ENCODE peak calls at places on chromosomes 11 and 22, in six cellular contexts. S, X, F, N, Y and P are unnamed samples. For H3K4me1, the result is how much of the 10 kb centered on the place peaks cover.

GRCh38 chr11:9565822-9566560 is 7.5 kb upstream of the WEE1 start:
- DNase-seq in S (peak), X (peak), F (no peak), N (peak), Y (no peak), P (peak)

GRCh38 chr11:60251485-60252207 is 8.7 kb upstream of the MS4A4E start:
- DNase-seq in S (no peak), X (peak), F (no peak), N (peak), Y (no peak), P (peak)

GRCh38 chr11:5021996-5022395 is 24.3 kb upstream of the OR52J3 start:
- DNase-seq in S (no peak), X (peak), F (no peak), N (no peak), Y (no peak), P (no peak)

GRCh38 chr11:47234669-47235075 is 13.9 kb downstream of the ACP2 start:
- DNase-seq in S (peak), X (peak), F (peak), N (no peak), Y (peak), P (no peak)

GRCh38 chr11:18310800-18311340 is 11.1 kb downstream of the HPS5 start:
- DNase-seq in S (no peak), X (no peak), F (no peak), N (no peak), Y (no peak), P (no peak)

GRCh38 chr11:132028380-132029240 is 658.2 kb downstream of the NTM start:
- DNase-seq in S (no peak), X (peak), F (peak), N (peak), Y (no peak), P (peak)

GRCh38 chr11:733072-733471 is 14.2 kb upstream of the TALDO1 start:
- DNase-seq in S (no peak), X (no peak), F (no peak), N (no peak), Y (no peak), P (no peak)

GRCh38 chr11:8720376-8720775 is 37.8 kb downstream of the RPL27A start:
- DNase-seq in S (no peak), X (no peak), F (no peak), N (no peak), Y (no peak), P (no peak)

GRCh38 chr22:46042786-46043185 is 65.8 kb upstream of the WNT7B start:
- DNase-seq in S (no peak), X (no peak), F (no peak), N (no peak), Y (no peak), P (no peak)

GRCh38 chr11:124762077-124762623 is at the start of gene ESAM:
- DNase-seq in S (peak), X (peak), F (no peak), N (peak), Y (peak), P (no peak)

GRCh38 chr22:22770280-22770871 is 117.2 kb upstream of the IGLL5 start:
- DNase-seq in S (peak), X (peak), F (peak), N (peak), Y (peak), P (peak)

GRCh38 chr11:105732611-105733010 is 122.7 kb downstream of the GRIA4 start:
- DNase-seq in S (no peak), X (no peak), F (no peak), N (no peak), Y (no peak), P (no peak)

GRCh38 chr11:35614949-35615569 is 3.2 kb upstream of the FJX1 start:
- DNase-seq in S (no peak), X (no peak), F (no peak), N (no peak), Y (no peak), P (no peak)

GRCh38 chr11:68942751-68943271 is 38.0 kb downstream of the MRGPRD start:
- DNase-seq in S (no peak), X (no peak), F (no peak), N (peak), Y (no peak), P (no peak)

GRCh38 chr11:28964811-28965210 is 856.6 kb downstream of the METTL15 start:
- DNase-seq in S (no peak), X (no peak), F (no peak), N (no peak), Y (no peak), P (no peak)

GRCh38 chr11:121648306-121648705 is 195.5 kb upstream of the SORL1-AS1 start:
- DNase-seq in S (no peak), X (no peak), F (no peak), N (no peak), Y (no peak), P (no peak)

GRCh38 chr11:99277281-99277680 is 256.5 kb downstream of the CNTN5 start:
- DNase-seq in S (no peak), X (no peak), F (no peak), N (no peak), Y (no peak), P (no peak)

GRCh38 chr11:12288212-12288933 is 89.0 kb upstream of the PARVA start:
- DNase-seq in S (peak), X (peak), F (peak), N (peak), Y (peak), P (peak)

GRCh38 chr22:43826142-43827093 is 14.3 kb upstream of the EFCAB6 start:
- DNase-seq in S (no peak), X (no peak), F (no peak), N (peak), Y (no peak), P (peak)

GRCh38 chr22:17783317-17783716 is 9.0 kb upstream of the BID start:
- DNase-seq in S (no peak), X (no peak), F (no peak), N (no peak), Y (no peak), P (no peak)

GRCh38 chr11:9265211-9266131 is at the start of gene DENND5A:
- DNase-seq in S (peak), X (peak), F (peak), N (peak), Y (peak), P (peak)

GRCh38 chr11:73506038-73506437 is 91.9 kb downstream of the FAM168A start:
- DNase-seq in S (no peak), X (no peak), F (peak), N (no peak), Y (no peak), P (no peak)

GRCh38 chr11:17459211-17459610 is 17.4 kb downstream of the ABCC8 start:
- DNase-seq in S (no peak), X (no peak), F (no peak), N (no peak), Y (no peak), P (no peak)

GRCh38 chr22:20783844-20784723 is 10.2 kb downstream of the SERPIND1 start:
- DNase-seq in S (no peak), X (peak), F (peak), N (peak), Y (peak), P (peak)

GRCh38 chr11:57321996-57322880 is 2.5 kb downstream of the TNKS1BP1 start:
- DNase-seq in S (peak), X (peak), F (no peak), N (peak), Y (no peak), P (peak)

GRCh38 chr22:27242111-27242436 is 559.5 kb downstream of the MN1 start:
- DNase-seq in S (no peak), X (no peak), F (no peak), N (no peak), Y (no peak), P (no peak)

GRCh38 chr11:134973801-134974200 is 561.8 kb upstream of the B3GAT1 start:
- DNase-seq in S (no peak), X (no peak), F (no peak), N (no peak), Y (no peak), P (no peak)

GRCh38 chr22:45638834-45639746 is 32.5 kb upstream of the ATXN10 start:
- DNase-seq in S (peak), X (no peak), F (no peak), N (peak), Y (no peak), P (no peak)

GRCh38 chr11:72119188-72119587 is 6.7 kb upstream of the ANAPC15 start:
- DNase-seq in S (no peak), X (no peak), F (no peak), N (no peak), Y (no peak), P (no peak)

GRCh38 chr22:45657701-45658100 is 13.9 kb upstream of the ATXN10 start:
- DNase-seq in S (no peak), X (no peak), F (no peak), N (no peak), Y (no peak), P (no peak)

GRCh38 chr11:10351768-10352641 is 47.1 kb downstream of the ADM start:
- DNase-seq in S (peak), X (peak), F (no peak), N (peak), Y (no peak), P (peak)

DNA sequence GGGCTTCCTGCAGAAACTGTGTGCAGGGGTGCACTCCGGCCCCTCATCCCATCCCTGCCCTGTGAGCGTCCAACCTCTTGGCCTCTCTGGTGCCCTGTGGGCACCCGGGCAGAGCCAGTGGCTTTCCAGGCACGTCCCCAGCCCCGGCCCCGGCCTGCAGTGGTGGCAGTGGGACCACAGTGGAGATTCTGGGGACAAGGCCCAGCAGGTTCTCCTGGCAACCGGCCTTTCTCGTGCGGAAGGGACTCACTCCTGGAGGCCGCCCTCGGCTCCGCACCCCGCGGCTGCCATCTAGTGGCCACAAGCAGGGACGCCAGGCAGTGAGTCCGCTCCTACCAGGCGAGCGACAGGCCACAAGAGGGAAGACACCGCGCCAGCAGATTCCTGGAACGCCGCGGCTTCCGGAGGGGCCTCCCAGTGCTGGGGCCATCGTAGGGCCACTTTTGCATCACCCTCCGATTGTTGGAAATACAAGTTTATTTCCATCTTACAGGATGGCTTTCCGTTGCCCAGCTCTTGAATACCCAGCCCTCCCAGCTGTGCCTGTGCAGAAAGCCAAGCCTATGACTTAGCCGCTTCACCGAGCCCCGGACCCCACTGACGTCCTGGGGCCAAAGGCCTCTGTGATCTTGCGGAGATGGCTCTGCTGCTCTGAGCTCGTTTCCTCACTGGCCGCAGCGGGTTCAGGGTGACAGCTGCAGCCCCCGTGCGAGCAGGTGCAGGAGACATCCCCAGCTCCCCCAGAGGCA is 357.3 kb downstream of the CTTN start:
- DNase-seq in S (peak), X (peak), F (peak), N (peak), Y (peak), P (peak)
- TF ChIP-seq CTCF in S (peak), X (peak), F (peak), N (peak), Y (peak), P (peak)

GRCh38 chr11:62881579-62882427 is 1.1 kb downstream of the SLC3A2 start:
- DNase-seq in S (peak), X (peak), F (peak), N (peak), Y (peak), P (peak)
- H3K4me1 ChIP-seq in S (under half), X (under half), F (half or more), N (under half), Y (under half), P (half or more)

GRCh38 chr11:6565988-6566703 is 37.3 kb downstream of the RRP8 start:
- DNase-seq in S (no peak), X (no peak), F (no peak), N (no peak), Y (no peak), P (no peak)

GRCh38 chr11:6567371-6567745 is 36.1 kb downstream of the RRP8 start:
- DNase-seq in S (no peak), X (no peak), F (no peak), N (no peak), Y (no peak), P (no peak)

GRCh38 chr11:6569706-6570105 is 33.7 kb downstream of the RRP8 start:
- DNase-seq in S (no peak), X (no peak), F (no peak), N (no peak), Y (no peak), P (no peak)

GRCh38 chr11:6566704-6567370 is 36.6 kb downstream of the RRP8 start:
- DNase-seq in S (no peak), X (no peak), F (no peak), N (no peak), Y (no peak), P (no peak)

DNA sequence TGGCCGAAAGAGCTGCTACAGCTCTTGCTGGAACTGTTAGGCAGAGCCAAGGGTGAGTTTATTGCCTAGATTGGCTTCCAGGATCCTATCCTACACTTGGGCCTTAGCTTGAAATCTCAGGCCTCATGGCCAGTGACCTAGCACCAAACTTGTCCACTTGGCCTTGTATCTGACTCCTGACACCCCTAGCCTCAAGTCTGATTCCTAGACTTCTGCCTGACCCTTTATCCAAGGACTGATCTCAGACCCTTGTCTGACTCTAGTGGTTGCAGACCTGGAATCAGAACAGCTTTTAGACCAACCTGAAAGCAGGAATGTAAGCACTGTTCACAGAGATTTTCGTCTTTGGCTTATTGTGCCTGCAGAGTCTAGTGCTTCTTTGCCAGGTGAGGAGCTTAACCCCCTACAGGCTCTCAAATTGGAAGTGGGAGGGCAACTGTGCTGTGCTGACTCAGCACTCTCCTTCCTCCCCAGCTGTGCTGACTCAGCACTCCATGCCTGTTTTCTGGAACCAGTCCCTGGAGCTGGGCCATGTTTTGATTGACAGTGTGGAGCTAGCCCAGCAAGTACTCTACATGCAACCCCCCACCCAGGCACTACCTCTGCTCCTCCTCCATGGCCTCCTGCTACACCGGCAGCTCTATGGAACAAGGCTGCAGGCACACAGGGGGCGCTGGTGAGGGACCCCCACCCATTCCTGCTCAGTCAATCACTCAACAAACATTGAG is 35.1 kb downstream of the RRP8 start:
- DNase-seq in S (no peak), X (peak), F (peak), N (peak), Y (no peak), P (peak)
- TF ChIP-seq CTCF in S (no peak), X (no peak), F (peak), N (no peak), Y (no peak), P (peak)

GRCh38 chr11:33062137-33062536 is 22.8 kb downstream of the TCP11L1 start:
- DNase-seq in S (no peak), X (no peak), F (no peak), N (peak), Y (no peak), P (no peak)
- H3K4me1 ChIP-seq in S (under half), X (under half), F (under half), N (under half), Y (under half), P (half or more)

DNA sequence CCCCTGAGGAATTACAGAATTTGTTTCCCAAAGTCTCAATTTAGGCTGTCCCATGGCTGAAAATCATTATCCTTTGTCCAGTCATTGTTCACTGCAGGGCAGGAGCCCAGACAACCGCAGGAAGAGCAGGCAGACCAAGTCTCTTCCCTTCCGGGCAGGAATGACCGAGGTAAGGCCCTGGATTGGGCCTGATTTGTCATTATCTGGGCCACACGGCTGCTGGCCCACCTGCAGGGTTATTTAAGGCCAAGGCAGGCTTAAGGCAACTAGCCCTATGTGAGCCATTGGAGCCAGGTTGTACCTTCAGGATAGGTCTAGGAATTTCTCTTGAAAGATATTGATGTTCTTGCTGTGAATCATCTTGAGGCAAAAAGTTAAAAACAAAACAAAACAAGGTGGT is 9.7 kb upstream of the IL10RA start:
- DNase-seq in S (peak), X (no peak), F (no peak), N (no peak), Y (no peak), P (no peak)
- TF ChIP-seq CTCF in S (no peak), X (no peak), F (no peak), N (no peak), Y (no peak), P (no peak)

GRCh38 chr11:116990811-116991210 is 107.4 kb downstream of the SIK3 start:
- DNase-seq in S (no peak), X (no peak), F (no peak), N (no peak), Y (no peak), P (no peak)

GRCh38 chr11:116989184-116989583 is 109.0 kb downstream of the SIK3 start:
- DNase-seq in S (no peak), X (no peak), F (no peak), N (no peak), Y (no peak), P (no peak)

GRCh38 chr11:116986521-116987105 is 111.6 kb downstream of the SIK3 start:
- DNase-seq in S (peak), X (no peak), F (no peak), N (no peak), Y (no peak), P (no peak)

GRCh38 chr11:116991491-116991890 is 106.7 kb downstream of the SIK3 start:
- DNase-seq in S (no peak), X (no peak), F (no peak), N (no peak), Y (no peak), P (no peak)

GRCh38 chr11:116990061-116990473 is 108.2 kb downstream of the SIK3 start:
- DNase-seq in S (no peak), X (peak), F (no peak), N (peak), Y (no peak), P (no peak)
- H3K4me1 ChIP-seq in S (under half), X (half or more), F (under half), N (under half), Y (under half), P (half or more)